ENCODE peak calls at places on chromosome 16, in eight cellular contexts. P is stomach, E is HepG2, N is endothelial cell of umbilical vein, K is breast epithelium, C is spleen, X is H1, J is K562. U is an unnamed sample. For H3K4me1, the result is how much of the 10 kb centered on the place peaks cover.

GRCh38 chr16:48365601-48366164 is 19.5 kb downstream of the SIAH1 start:
- DNase-seq in J (peak), E (peak), P (peak), X (peak), K (peak), N (peak), C (peak), U (no peak)

GRCh38 chr16:81551141-81551808 is 106.7 kb downstream of the CMIP start:
- DNase-seq in K (no peak), E (no peak), X (no peak), C (no peak), N (peak), J (peak), P (no peak), U (no peak)

GRCh38 chr16:88435437-88436355 is 17.4 kb upstream of the ZFPM1 start:
- DNase-seq in K (no peak), E (no peak), X (no peak), J (no peak), P (no peak), N (no peak), C (no peak), U (no peak)

GRCh38 chr16:66133641-66134402 is 232.7 kb upstream of the CDH5 start:
- DNase-seq in J (no peak), C (no peak), K (no peak), N (no peak), E (no peak), P (no peak), X (no peak), U (no peak)

GRCh38 chr16:47057631-47057996 is 84.1 kb upstream of the DNAJA2 start:
- DNase-seq in N (no peak), J (no peak), C (no peak), P (no peak), E (no peak), X (no peak), K (no peak), U (no peak)

GRCh38 chr16:77220427-77220826 is 21.2 kb downstream of the SYCE1L start:
- DNase-seq in J (no peak), P (no peak), C (no peak), N (no peak), K (no peak), E (no peak), X (no peak), U (no peak)

GRCh38 chr16:65126845-65127624 is 5.2 kb upstream of the CDH11 start:
- DNase-seq in C (no peak), N (no peak), X (no peak), J (no peak), K (no peak), P (no peak), E (no peak), U (no peak)

GRCh38 chr16:53123753-53124152 is 69.0 kb downstream of the CHD9 start:
- DNase-seq in X (no peak), J (no peak), E (no peak), N (no peak), K (no peak), C (no peak), P (no peak), U (no peak)

GRCh38 chr16:53967172-53967571 is 263.2 kb downstream of the FTO start:
- DNase-seq in J (no peak), N (no peak), X (no peak), P (no peak), E (no peak), C (no peak), K (no peak), U (no peak)

GRCh38 chr16:14529010-14529669 is 100.9 kb downstream of the PARN start:
- DNase-seq in P (peak), E (peak), J (peak), N (peak), C (no peak), K (peak), X (peak), U (no peak)
- H3K27ac ChIP-seq in P (no peak), E (peak), J (peak), N (no peak), C (no peak), K (no peak), X (no peak), U (peak)

DNA sequence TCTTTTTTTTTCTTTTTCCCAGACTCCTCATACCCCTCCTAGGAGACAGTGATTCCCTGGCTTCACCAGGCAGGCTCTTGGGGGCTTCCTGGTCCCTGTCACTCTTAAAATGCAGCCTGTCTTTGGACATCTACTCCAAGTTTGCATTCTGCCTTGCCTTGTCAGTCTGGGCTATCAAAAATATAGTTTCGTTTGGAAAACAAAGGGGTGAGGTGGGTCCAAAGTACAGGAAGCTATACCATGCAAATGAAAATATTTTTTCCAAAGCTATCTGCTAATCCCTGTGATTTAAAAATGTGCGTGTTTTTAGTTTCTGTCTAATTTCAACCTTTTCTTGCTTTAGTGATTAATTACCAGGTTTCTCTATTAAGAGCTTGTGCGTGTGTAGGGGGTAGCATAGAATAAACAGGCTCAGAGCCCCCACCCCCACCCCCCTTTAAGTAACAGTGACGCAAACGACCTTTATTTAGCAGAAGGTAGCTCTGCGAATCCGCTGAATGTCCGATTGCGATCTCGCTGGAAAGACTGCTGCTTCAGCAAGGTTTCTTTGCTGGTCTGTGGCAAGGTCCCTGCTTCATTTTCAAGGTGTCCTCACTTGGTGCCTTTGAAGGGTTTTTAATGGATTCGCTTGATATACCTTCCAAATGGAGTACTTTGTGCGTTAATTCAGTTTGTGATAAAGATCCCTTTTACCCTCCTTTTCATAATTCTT is 510.2 kb downstream of the WWOX start:
- DNase-seq in N (no peak), K (no peak), C (no peak), X (no peak), J (no peak), P (no peak), E (peak), U (no peak)
- H3K4me1 ChIP-seq in N (under half), K (under half), C (under half), X (under half), J (under half), P (under half), E (under half), U (under half)

DNA sequence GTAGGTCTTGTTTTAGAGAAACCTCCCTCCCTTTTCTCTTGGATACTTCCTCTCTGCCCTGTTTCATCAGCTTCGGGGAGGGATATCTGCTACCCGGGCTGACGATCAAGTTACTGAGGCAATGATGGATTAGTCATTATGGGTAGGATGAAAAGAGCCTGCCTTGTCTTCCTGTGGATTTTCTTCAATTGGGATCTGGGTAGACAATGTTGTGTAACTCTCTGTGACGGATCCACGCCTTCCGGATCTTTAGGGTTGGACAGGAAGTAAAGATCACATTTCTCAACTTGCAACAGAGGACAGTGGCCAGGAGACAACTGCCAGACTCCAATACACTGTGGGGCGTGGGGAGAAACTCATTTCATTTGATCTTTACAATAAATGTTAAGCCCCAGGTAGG is 11.3 kb upstream of the CHST6 start:
- DNase-seq in P (no peak), C (no peak), J (no peak), X (no peak), K (peak), E (peak), N (no peak), U (no peak)
- TF ChIP-seq POLR2AphosphoS5 in P (peak), C (no peak), J (no peak), X (no peak), K (no peak), E (no peak), N (no peak), U (no peak)

GRCh38 chr16:86491643-86492030 is 18.7 kb upstream of the FOXF1 start:
- DNase-seq in X (no peak), J (no peak), P (no peak), N (no peak), C (no peak), E (no peak), K (no peak), U (no peak)
- H3K27ac ChIP-seq in X (no peak), J (no peak), P (peak), N (no peak), C (no peak), E (no peak), K (no peak), U (no peak)

GRCh38 chr16:683396-684066 is 603 bp downstream of the JMJD8 start:
- DNase-seq in J (no peak), K (no peak), E (no peak), P (no peak), N (no peak), X (peak), C (no peak), U (no peak)

GRCh38 chr16:680625-680945 is 375 bp downstream of the STUB1 start:
- DNase-seq in K (no peak), N (no peak), J (no peak), E (no peak), P (no peak), C (no peak), X (no peak), U (no peak)

GRCh38 chr16:682493-683395 is 1.4 kb downstream of the JMJD8 start:
- DNase-seq in E (no peak), P (no peak), N (no peak), X (no peak), K (no peak), C (no peak), J (no peak), U (no peak)

GRCh38 chr16:680967-681745 is 946 bp downstream of the STUB1 start:
- DNase-seq in E (peak), J (no peak), K (no peak), X (peak), N (peak), P (peak), C (peak), U (no peak)

DNA sequence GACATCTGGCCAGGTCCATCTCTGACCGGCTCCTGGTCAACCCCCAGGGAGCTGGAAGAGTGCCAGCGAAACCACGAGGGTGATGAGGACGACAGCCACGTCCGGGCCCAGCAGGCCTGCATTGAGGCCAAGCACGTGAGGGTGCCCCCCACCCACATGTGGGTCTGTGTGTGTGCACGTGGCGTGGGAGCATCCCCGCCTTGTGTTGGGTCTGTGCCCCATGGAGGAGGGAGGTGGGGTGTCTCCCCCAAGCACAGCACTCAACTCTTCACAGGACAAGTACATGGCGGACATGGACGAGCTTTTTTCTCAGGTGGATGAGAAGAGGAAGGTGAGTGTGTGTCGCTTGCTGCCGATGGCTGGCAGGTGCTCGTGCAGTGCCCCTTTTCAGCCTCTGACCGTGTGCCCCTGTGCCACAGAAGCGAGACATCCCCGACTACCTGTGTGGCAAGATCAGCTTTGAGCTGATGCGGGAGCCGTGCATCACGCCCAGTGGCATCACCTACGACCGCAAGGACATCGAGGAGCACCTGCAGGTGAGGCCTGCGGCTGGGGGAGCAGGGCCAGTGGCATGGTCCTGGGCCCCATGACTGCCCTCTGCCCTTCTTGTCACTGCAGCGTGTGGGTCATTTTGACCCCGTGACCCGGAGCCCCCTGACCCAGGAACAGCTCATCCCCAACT is 1.7 kb downstream of the STUB1 start:
- DNase-seq in N (no peak), X (no peak), E (no peak), J (no peak), C (no peak), P (no peak), K (no peak), U (no peak)
- H3K4me1 ChIP-seq in N (under half), X (under half), E (under half), J (under half), C (under half), P (under half), K (under half), U (half or more)

U was measured in vagina.